ENCODE peak calls at places on chromosomes 11 and 22, in eight cellular contexts. M is pancreas, C is transverse colon, B is psoas muscle, R is IMR-90, G is stomach, Y is prostate gland, U is trophoblast cell. W is an unnamed sample. For H3K4me1, the result is how much of the 10 kb centered on the place peaks cover.

GRCh38 chr11:121892131-121892681 is 223.8 kb downstream of the BLID start:
- DNase-seq in B (peak), Y (no peak), U (peak), M (no peak), C (no peak), G (no peak), R (peak), W (no peak)

GRCh38 chr22:44325718-44326548 is 13.2 kb upstream of the SHISAL1 start:
- DNase-seq in U (no peak), Y (no peak), M (no peak), B (no peak), C (no peak), R (peak), G (no peak), W (no peak)

GRCh38 chr11:65219930-65220213 is 38.1 kb downstream of the CAPN1 start:
- DNase-seq in Y (no peak), B (no peak), G (no peak), R (no peak), C (no peak), M (no peak), U (no peak), W (no peak)

GRCh38 chr11:120750647-120751419 is 239.3 kb downstream of the GRIK4 start:
- DNase-seq in Y (no peak), U (no peak), M (no peak), B (no peak), C (no peak), G (no peak), R (no peak), W (no peak)

GRCh38 chr22:29369460-29369859 is 18.9 kb downstream of the AP1B1 start:
- DNase-seq in M (no peak), G (no peak), U (peak), R (peak), B (peak), C (peak), Y (no peak), W (no peak)

GRCh38 chr11:27118371-27118770 is 77.8 kb downstream of the BBOX1 start:
- DNase-seq in R (peak), U (no peak), Y (no peak), M (no peak), G (no peak), B (no peak), C (no peak), W (no peak)

GRCh38 chr11:2791521-2792375 is 92.0 kb upstream of the KCNQ1OT1 start:
- DNase-seq in U (no peak), R (no peak), B (peak), M (peak), C (peak), G (peak), Y (no peak), W (no peak)

GRCh38 chr22:37739611-37740049 is 42.8 kb downstream of the TRIOBP start:
- DNase-seq in G (no peak), C (no peak), M (no peak), R (no peak), B (peak), U (no peak), Y (no peak), W (no peak)

GRCh38 chr11:70463478-70464255 is 65.3 kb downstream of the CTTN start:
- DNase-seq in R (no peak), M (no peak), B (no peak), G (no peak), U (no peak), C (no peak), Y (no peak), W (no peak)

GRCh38 chr11:119376197-119376847 is 5.2 kb downstream of the USP2 start:
- DNase-seq in G (peak), C (no peak), R (peak), Y (peak), B (peak), M (peak), U (no peak), W (no peak)

GRCh38 chr11:68036717-68037239 is 2.0 kb upstream of the TCIRG1 start:
- DNase-seq in G (peak), R (no peak), B (peak), M (peak), C (peak), Y (no peak), U (peak), W (peak)

GRCh38 chr11:565921-566509 is 5.2 kb downstream of the RASSF7 start:
- DNase-seq in R (no peak), M (no peak), U (peak), C (no peak), B (no peak), G (no peak), Y (no peak), W (no peak)

GRCh38 chr11:35919244-35919643 is 24.6 kb upstream of the LDLRAD3 start:
- DNase-seq in R (peak), Y (no peak), C (no peak), B (no peak), G (no peak), U (no peak), M (no peak), W (no peak)

GRCh38 chr11:125451400-125452124 is 44.5 kb downstream of the FEZ1 start:
- DNase-seq in U (no peak), M (no peak), G (peak), B (no peak), Y (no peak), C (peak), R (peak), W (no peak)

GRCh38 chr11:105489431-105489830 is 120.4 kb upstream of the GRIA4 start:
- DNase-seq in U (no peak), B (no peak), R (peak), G (no peak), Y (no peak), M (no peak), C (no peak), W (no peak)

GRCh38 chr11:71843858-71844257 is 10.9 kb downstream of the DEFB108B start:
- DNase-seq in U (no peak), R (no peak), C (no peak), M (no peak), B (no peak), G (no peak), Y (no peak), W (no peak)

GRCh38 chr11:128664286-128664685 is 29.6 kb upstream of the FLI1 start:
- DNase-seq in C (no peak), Y (no peak), R (no peak), B (no peak), U (no peak), G (no peak), M (no peak), W (no peak)

GRCh38 chr22:25110596-25110845 is 89.1 kb upstream of the CRYBB3 start:
- DNase-seq in B (no peak), Y (no peak), U (no peak), M (no peak), C (no peak), R (no peak), G (no peak), W (no peak)
- H3K4me1 ChIP-seq in B (under half), Y (under half), U (under half), M (under half), C (under half), R (under half), G (half or more), W (under half)

DNA sequence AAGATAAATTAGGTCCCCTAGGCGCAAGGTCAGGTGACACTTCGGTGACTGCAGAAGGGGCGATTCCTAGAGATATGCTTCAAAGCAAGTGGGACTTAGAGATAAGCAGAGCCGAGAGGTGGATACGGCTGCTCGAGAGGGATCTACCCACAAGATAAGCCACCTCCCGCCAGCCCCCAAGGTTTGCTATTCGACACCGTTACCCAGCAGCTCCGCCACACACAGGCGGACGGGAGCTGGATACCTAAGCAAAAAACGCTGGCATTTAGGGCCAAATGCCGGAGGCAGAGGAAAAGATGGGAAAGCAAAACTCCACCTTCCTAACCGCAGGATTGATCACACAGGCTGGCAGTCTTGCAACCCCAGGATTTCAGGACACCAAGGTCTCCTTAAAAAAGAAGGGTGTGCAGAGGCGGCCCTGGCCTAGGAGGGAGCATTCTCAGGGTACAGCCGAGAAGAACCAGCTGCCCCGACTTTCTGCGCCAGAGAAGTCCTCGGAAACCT is 709 bp downstream of the FTH1 start:
- DNase-seq in B (no peak), G (no peak), R (no peak), M (peak), U (peak), C (no peak), Y (no peak), W (peak)
- H3K4me1 ChIP-seq in B (half or more), G (half or more), R (under half), M (half or more), U (under half), C (under half), Y (under half), W (under half)

DNA sequence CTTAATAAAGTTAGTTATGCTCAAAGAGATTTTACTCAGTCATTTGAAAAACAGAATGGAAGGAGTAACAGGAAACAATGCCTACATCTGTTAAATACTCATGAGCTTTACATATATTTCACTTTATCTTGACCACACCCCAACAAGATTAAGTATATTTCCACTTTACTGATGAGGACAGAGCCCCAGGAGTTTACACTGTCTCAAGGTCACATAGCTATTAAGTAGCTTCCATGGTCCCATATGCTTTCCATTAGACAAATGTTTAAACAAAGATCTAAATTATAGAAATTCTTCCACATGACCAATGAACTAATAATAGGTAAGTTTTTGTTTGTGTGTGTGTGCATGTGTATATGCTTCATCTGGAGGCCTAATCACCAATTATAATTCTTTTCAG is 30.2 kb downstream of the MRTFA start:
- DNase-seq in C (no peak), B (no peak), U (no peak), M (no peak), G (no peak), R (no peak), Y (no peak), W (no peak)
- H3K4me1 ChIP-seq in C (under half), B (half or more), U (under half), M (under half), G (under half), R (under half), Y (under half), W (under half)

GRCh38 chr22:46089426-46090041 is 60.8 kb upstream of the PPARA start:
- DNase-seq in G (peak), U (no peak), Y (no peak), C (peak), B (peak), R (no peak), M (no peak), W (no peak)

GRCh38 chr22:46088541-46089311 is 61.6 kb upstream of the PPARA start:
- DNase-seq in Y (no peak), R (peak), U (no peak), C (no peak), G (peak), B (peak), M (no peak), W (no peak)

GRCh38 chr22:46087336-46087690 is 63.0 kb upstream of the PPARA start:
- DNase-seq in G (no peak), B (no peak), M (no peak), C (no peak), Y (no peak), U (no peak), R (no peak), W (no peak)

GRCh38 chr22:46086577-46087335 is 63.6 kb upstream of the PPARA start:
- DNase-seq in M (no peak), U (no peak), Y (no peak), G (peak), C (no peak), B (peak), R (peak), W (no peak)

GRCh38 chr22:46087816-46088277 is 62.5 kb upstream of the PPARA start:
- DNase-seq in U (no peak), Y (peak), M (peak), R (peak), C (peak), B (peak), G (peak), W (no peak)
- H3K4me1 ChIP-seq in U (under half), Y (half or more), M (half or more), R (under half), C (half or more), B (half or more), G (half or more), W (under half)

DNA sequence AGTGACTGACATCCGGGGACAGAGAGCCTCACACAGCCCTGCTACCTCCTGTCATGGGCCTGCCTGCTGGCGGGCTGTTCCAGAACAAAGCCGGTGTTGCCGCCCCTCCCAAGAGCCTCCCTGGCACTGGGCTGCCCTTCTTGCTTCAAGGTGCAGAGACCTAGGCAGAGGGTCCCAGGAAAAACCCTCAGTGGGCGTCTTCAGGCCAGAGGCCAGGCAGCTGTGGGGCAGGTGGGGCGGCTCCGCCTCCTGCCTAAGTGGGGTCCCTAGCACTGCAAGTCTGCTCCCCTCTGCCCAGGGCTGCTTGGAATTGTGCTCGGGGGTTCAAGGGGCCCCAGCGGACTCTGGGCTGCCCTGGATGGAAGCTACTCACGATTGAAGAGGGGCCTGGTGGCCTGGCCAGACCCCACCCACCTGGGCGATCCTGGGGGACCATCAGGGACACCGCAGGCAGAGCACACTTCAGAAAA is 20.4 kb upstream of the GNB1L start:
- DNase-seq in G (no peak), M (no peak), U (no peak), B (peak), C (no peak), Y (no peak), R (no peak), W (no peak)
- H3K4me1 ChIP-seq in G (under half), M (under half), U (under half), B (under half), C (under half), Y (under half), R (under half), W (under half)

W was measured in CD4-positive, alpha-beta memory T cell.